ENCODE peak calls at places on chromosomes 5 and 9, in eight cellular contexts. One of them, this sample, is unnamed.

GRCh38 chr9:120927125-120928014 is 774 bp upstream of the TRAF1 start:
- ATAC-seq in upper lobe of left lung: no peak
- ATAC-seq in HepG2: no peak
- ATAC-seq in Panc1: no peak
- ATAC-seq in K562: no peak
- ATAC-seq in HCT116: no peak
- ATAC-seq in GM23338: no peak
- ATAC-seq in GM12878: peak
- ATAC-seq in this sample: no peak

GRCh38 chr9:120893917-120894316 is 16.9 kb upstream of the PHF19 start:
- ATAC-seq in upper lobe of left lung: no peak
- ATAC-seq in HepG2: no peak
- ATAC-seq in Panc1: no peak
- ATAC-seq in K562: no peak
- ATAC-seq in HCT116: no peak
- ATAC-seq in GM23338: no peak
- ATAC-seq in GM12878: no peak
- ATAC-seq in this sample: no peak

GRCh38 chr5:179828756-179829421 is 8.2 kb downstream of the SQSTM1 start:
- ATAC-seq in upper lobe of left lung: no peak
- ATAC-seq in HepG2: no peak
- ATAC-seq in Panc1: no peak
- ATAC-seq in K562: no peak
- ATAC-seq in HCT116: no peak
- ATAC-seq in GM23338: peak
- ATAC-seq in GM12878: no peak
- ATAC-seq in this sample: no peak

GRCh38 chr5:53473644-53474043 is 6.8 kb upstream of the FST start:
- ATAC-seq in upper lobe of left lung: no peak
- ATAC-seq in HepG2: no peak
- ATAC-seq in Panc1: no peak
- ATAC-seq in K562: no peak
- ATAC-seq in HCT116: no peak
- ATAC-seq in GM23338: no peak
- ATAC-seq in GM12878: no peak
- ATAC-seq in this sample: no peak

GRCh38 chr5:150398432-150399157 is 14.1 kb downstream of the CD74 start:
- ATAC-seq in upper lobe of left lung: no peak
- ATAC-seq in HepG2: peak
- ATAC-seq in Panc1: peak
- ATAC-seq in K562: peak
- ATAC-seq in HCT116: peak
- ATAC-seq in GM23338: peak
- ATAC-seq in GM12878: peak
- ATAC-seq in this sample: peak

GRCh38 chr9:117359910-117360309 is 54.9 kb downstream of the ASTN2 start:
- ATAC-seq in upper lobe of left lung: no peak
- ATAC-seq in HepG2: no peak
- ATAC-seq in Panc1: no peak
- ATAC-seq in K562: no peak
- ATAC-seq in HCT116: no peak
- ATAC-seq in GM23338: no peak
- ATAC-seq in GM12878: no peak
- ATAC-seq in this sample: peak

GRCh38 chr9:33229359-33230120 is 10.4 kb upstream of the SPINK4 start:
- ATAC-seq in upper lobe of left lung: peak
- ATAC-seq in HepG2: peak
- ATAC-seq in Panc1: peak
- ATAC-seq in K562: peak
- ATAC-seq in HCT116: peak
- ATAC-seq in GM23338: peak
- ATAC-seq in GM12878: no peak
- ATAC-seq in this sample: no peak

GRCh38 chr9:118238139-118238538 is 533.9 kb downstream of the TLR4 start:
- ATAC-seq in upper lobe of left lung: no peak
- ATAC-seq in HepG2: no peak
- ATAC-seq in Panc1: no peak
- ATAC-seq in K562: no peak
- ATAC-seq in HCT116: no peak
- ATAC-seq in GM23338: no peak
- ATAC-seq in GM12878: no peak
- ATAC-seq in this sample: no peak

GRCh38 chr9:36341936-36342577 is 58.0 kb downstream of the RNF38 start:
- ATAC-seq in upper lobe of left lung: no peak
- ATAC-seq in HepG2: no peak
- ATAC-seq in Panc1: no peak
- ATAC-seq in K562: no peak
- ATAC-seq in HCT116: no peak
- ATAC-seq in GM23338: no peak
- ATAC-seq in GM12878: peak
- ATAC-seq in this sample: no peak

GRCh38 chr9:6758418-6759113 is 793 bp downstream of the KDM4C start:
- ATAC-seq in upper lobe of left lung: peak
- ATAC-seq in HepG2: peak
- ATAC-seq in Panc1: peak
- ATAC-seq in K562: peak
- ATAC-seq in HCT116: peak
- ATAC-seq in GM23338: peak
- ATAC-seq in GM12878: peak
- ATAC-seq in this sample: peak
- TF ChIP-seq POLR2AphosphoS5 in upper lobe of left lung: no peak
- TF ChIP-seq POLR2AphosphoS5 in HepG2: no peak
- TF ChIP-seq POLR2AphosphoS5 in Panc1: no peak
- TF ChIP-seq POLR2AphosphoS5 in K562: no peak
- TF ChIP-seq POLR2AphosphoS5 in HCT116: no peak
- TF ChIP-seq POLR2AphosphoS5 in GM23338: no peak
- TF ChIP-seq POLR2AphosphoS5 in GM12878: peak
- TF ChIP-seq POLR2AphosphoS5 in this sample: no peak

GRCh38 chr9:87193151-87193550 is 245.8 kb upstream of the GAS1 start:
- ATAC-seq in upper lobe of left lung: no peak
- ATAC-seq in HepG2: no peak
- ATAC-seq in Panc1: no peak
- ATAC-seq in K562: no peak
- ATAC-seq in HCT116: no peak
- ATAC-seq in GM23338: no peak
- ATAC-seq in GM12878: no peak
- ATAC-seq in this sample: no peak

GRCh38 chr9:87197349-87198130 is 250.2 kb upstream of the GAS1 start:
- ATAC-seq in upper lobe of left lung: peak
- ATAC-seq in HepG2: no peak
- ATAC-seq in Panc1: no peak
- ATAC-seq in K562: no peak
- ATAC-seq in HCT116: no peak
- ATAC-seq in GM23338: no peak
- ATAC-seq in GM12878: no peak
- ATAC-seq in this sample: no peak

GRCh38 chr9:87194471-87194870 is 247.2 kb upstream of the GAS1 start:
- ATAC-seq in upper lobe of left lung: no peak
- ATAC-seq in HepG2: no peak
- ATAC-seq in Panc1: no peak
- ATAC-seq in K562: no peak
- ATAC-seq in HCT116: no peak
- ATAC-seq in GM23338: no peak
- ATAC-seq in GM12878: no peak
- ATAC-seq in this sample: no peak

GRCh38 chr9:87195306-87195705 is 248.0 kb upstream of the GAS1 start:
- ATAC-seq in upper lobe of left lung: no peak
- ATAC-seq in HepG2: no peak
- ATAC-seq in Panc1: no peak
- ATAC-seq in K562: no peak
- ATAC-seq in HCT116: no peak
- ATAC-seq in GM23338: no peak
- ATAC-seq in GM12878: no peak
- ATAC-seq in this sample: no peak

GRCh38 chr9:87193925-87194380 is 246.6 kb upstream of the GAS1 start:
- ATAC-seq in upper lobe of left lung: no peak
- ATAC-seq in HepG2: no peak
- ATAC-seq in Panc1: no peak
- ATAC-seq in K562: no peak
- ATAC-seq in HCT116: no peak
- ATAC-seq in GM23338: peak
- ATAC-seq in GM12878: no peak
- ATAC-seq in this sample: no peak
- TF ChIP-seq POLR2AphosphoS5 in upper lobe of left lung: no peak
- TF ChIP-seq POLR2AphosphoS5 in HepG2: no peak
- TF ChIP-seq POLR2AphosphoS5 in Panc1: no peak
- TF ChIP-seq POLR2AphosphoS5 in K562: no peak
- TF ChIP-seq POLR2AphosphoS5 in HCT116: no peak
- TF ChIP-seq POLR2AphosphoS5 in GM23338: no peak
- TF ChIP-seq POLR2AphosphoS5 in GM12878: no peak
- TF ChIP-seq POLR2AphosphoS5 in this sample: no peak

GRCh38 chr9:79699479-79699878 is 127.7 kb downstream of the TLE4 start:
- ATAC-seq in upper lobe of left lung: no peak
- ATAC-seq in HepG2: no peak
- ATAC-seq in Panc1: no peak
- ATAC-seq in K562: no peak
- ATAC-seq in HCT116: no peak
- ATAC-seq in GM23338: no peak
- ATAC-seq in GM12878: no peak
- ATAC-seq in this sample: no peak
- TF ChIP-seq POLR2AphosphoS5 in upper lobe of left lung: no peak
- TF ChIP-seq POLR2AphosphoS5 in HepG2: no peak
- TF ChIP-seq POLR2AphosphoS5 in Panc1: no peak
- TF ChIP-seq POLR2AphosphoS5 in K562: no peak
- TF ChIP-seq POLR2AphosphoS5 in HCT116: no peak
- TF ChIP-seq POLR2AphosphoS5 in GM23338: no peak
- TF ChIP-seq POLR2AphosphoS5 in GM12878: no peak
- TF ChIP-seq POLR2AphosphoS5 in this sample: no peak

GRCh38 chr9:137237759-137238726 is 3.0 kb upstream of the TUBB4B start:
- ATAC-seq in upper lobe of left lung: no peak
- ATAC-seq in HepG2: no peak
- ATAC-seq in Panc1: no peak
- ATAC-seq in K562: no peak
- ATAC-seq in HCT116: no peak
- ATAC-seq in GM23338: no peak
- ATAC-seq in GM12878: no peak
- ATAC-seq in this sample: no peak

GRCh38 chr9:137240841-137241489 is at the start of gene TUBB4B:
- ATAC-seq in upper lobe of left lung: peak
- ATAC-seq in HepG2: peak
- ATAC-seq in Panc1: peak
- ATAC-seq in K562: peak
- ATAC-seq in HCT116: peak
- ATAC-seq in GM23338: peak
- ATAC-seq in GM12878: peak
- ATAC-seq in this sample: peak

GRCh38 chr9:137241490-137242328 is 622 bp downstream of the TUBB4B start:
- ATAC-seq in upper lobe of left lung: no peak
- ATAC-seq in HepG2: peak
- ATAC-seq in Panc1: peak
- ATAC-seq in K562: peak
- ATAC-seq in HCT116: peak
- ATAC-seq in GM23338: no peak
- ATAC-seq in GM12878: no peak
- ATAC-seq in this sample: peak

GRCh38 chr9:137242329-137243204 is 1.5 kb downstream of the TUBB4B start:
- ATAC-seq in upper lobe of left lung: no peak
- ATAC-seq in HepG2: no peak
- ATAC-seq in Panc1: no peak
- ATAC-seq in K562: no peak
- ATAC-seq in HCT116: no peak
- ATAC-seq in GM23338: no peak
- ATAC-seq in GM12878: no peak
- ATAC-seq in this sample: no peak

GRCh38 chr9:137240321-137240840 is 706 bp upstream of the TUBB4B start:
- ATAC-seq in upper lobe of left lung: peak
- ATAC-seq in HepG2: peak
- ATAC-seq in Panc1: peak
- ATAC-seq in K562: peak
- ATAC-seq in HCT116: peak
- ATAC-seq in GM23338: peak
- ATAC-seq in GM12878: peak
- ATAC-seq in this sample: peak
- TF ChIP-seq POLR2AphosphoS5 in upper lobe of left lung: peak
- TF ChIP-seq POLR2AphosphoS5 in HepG2: peak
- TF ChIP-seq POLR2AphosphoS5 in Panc1: no peak
- TF ChIP-seq POLR2AphosphoS5 in K562: peak
- TF ChIP-seq POLR2AphosphoS5 in HCT116: peak
- TF ChIP-seq POLR2AphosphoS5 in GM23338: no peak
- TF ChIP-seq POLR2AphosphoS5 in GM12878: no peak
- TF ChIP-seq POLR2AphosphoS5 in this sample: peak

DNA sequence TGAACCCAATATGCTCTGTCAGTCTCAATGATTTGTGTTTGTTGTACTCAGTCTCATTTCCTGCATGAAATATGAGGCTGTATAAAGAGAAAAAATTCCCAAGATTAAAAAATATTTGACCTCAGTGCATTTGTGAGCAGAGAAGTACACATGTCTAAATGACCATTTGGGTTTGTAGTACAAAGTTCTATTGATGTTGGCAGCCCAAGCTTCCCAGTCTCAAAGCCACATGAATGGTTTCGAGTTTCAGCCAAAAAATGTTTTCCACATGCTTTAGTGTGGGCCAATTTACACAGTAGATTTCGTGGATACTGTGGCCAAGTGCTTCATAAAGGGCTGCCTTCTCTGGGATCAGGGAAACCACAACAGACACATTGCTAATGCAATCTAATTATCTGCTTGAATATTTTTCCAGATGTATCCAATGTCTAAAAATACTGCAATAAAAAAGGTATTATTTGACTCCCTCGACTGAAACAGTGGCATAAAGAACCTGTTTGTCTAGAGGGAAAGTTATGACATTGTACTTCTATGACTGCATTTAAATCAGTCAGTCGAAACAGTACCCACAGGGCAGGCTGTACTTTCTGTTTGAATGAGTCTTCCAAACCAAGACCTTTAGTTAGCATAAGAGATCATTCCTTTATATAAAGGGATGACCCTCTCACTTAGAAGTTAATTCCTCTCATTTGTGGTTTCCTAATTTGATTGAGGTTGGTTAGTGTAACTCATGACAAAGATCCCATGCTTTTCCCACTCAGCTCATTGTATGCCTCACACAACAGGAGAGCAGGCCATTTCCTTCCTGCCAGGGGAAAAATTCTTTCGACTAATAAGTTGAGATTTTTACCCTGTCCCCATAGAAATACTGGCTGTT is 500.4 kb downstream of the SPATA31D1 start:
- ATAC-seq in upper lobe of left lung: peak
- ATAC-seq in HepG2: peak
- ATAC-seq in Panc1: no peak
- ATAC-seq in K562: no peak
- ATAC-seq in HCT116: no peak
- ATAC-seq in GM23338: no peak
- ATAC-seq in GM12878: no peak
- ATAC-seq in this sample: peak
- TF ChIP-seq POLR2AphosphoS5 in upper lobe of left lung: no peak
- TF ChIP-seq POLR2AphosphoS5 in HepG2: no peak
- TF ChIP-seq POLR2AphosphoS5 in Panc1: no peak
- TF ChIP-seq POLR2AphosphoS5 in K562: no peak
- TF ChIP-seq POLR2AphosphoS5 in HCT116: no peak
- TF ChIP-seq POLR2AphosphoS5 in GM23338: no peak
- TF ChIP-seq POLR2AphosphoS5 in GM12878: no peak
- TF ChIP-seq POLR2AphosphoS5 in this sample: no peak